ENCODE peak calls at places on chromosomes 11 and 22, in four cellular contexts. W is AG08395; V is OCI-M1; N is activated CD4-positive, CD25-positive, alpha-beta regulatory T cell treated with anti-CD3 and anti-CD28 coated beads, Interleukin-2, amount 50 U/mL, for 72 hours. Z is an unnamed sample.

GRCh38 chr11:11588890-11589289 is 32.9 kb downstream of the GALNT18 start:
- DNase-seq in V (no peak), W (no peak), N (no peak), Z (no peak)

GRCh38 chr11:1772270-1773130 is 8.8 kb upstream of the CTSD start:
- DNase-seq in V (peak), W (peak), N (peak), Z (peak)

GRCh38 chr11:99865951-99866350 is 821.1 kb upstream of the ARHGAP42 start:
- DNase-seq in V (no peak), W (no peak), N (no peak), Z (no peak)

GRCh38 chr22:28025866-28026575 is 107.0 kb upstream of the PITPNB start:
- DNase-seq in V (no peak), W (no peak), N (no peak), Z (no peak)

GRCh38 chr11:19244084-19244483 is 3.3 kb upstream of the E2F8 start:
- DNase-seq in V (peak), W (peak), N (no peak), Z (no peak)

GRCh38 chr11:7575841-7576451 is 62.1 kb downstream of the PPFIBP2 start:
- DNase-seq in W (peak), V (peak), N (peak), Z (no peak)

GRCh38 chr11:69312418-69313399 is 18.8 kb downstream of the MYEOV start:
- DNase-seq in V (no peak), N (peak), W (no peak), Z (peak)

GRCh38 chr22:24938741-24939341 is 7.7 kb downstream of the LHFPL7 start:
- DNase-seq in V (peak), W (peak), N (no peak), Z (no peak)

GRCh38 chr11:107741044-107741823 is 29.4 kb upstream of the SLN start:
- DNase-seq in N (no peak), V (peak), W (no peak), Z (no peak)

GRCh38 chr11:59429924-59430516 is 3.8 kb upstream of the OR5A2 start:
- DNase-seq in V (peak), N (no peak), W (peak), Z (no peak)

GRCh38 chr11:121129362-121130340 is 28.6 kb downstream of the TECTA start:
- DNase-seq in V (no peak), W (no peak), N (no peak), Z (no peak)

GRCh38 chr11:71112454-71112853 is 139.9 kb downstream of the SHANK2 start:
- DNase-seq in N (no peak), W (no peak), V (no peak), Z (no peak)

GRCh38 chr11:72812604-72812967 is 1.6 kb upstream of the ATG16L2 start:
- DNase-seq in N (no peak), W (no peak), V (no peak), Z (no peak)

GRCh38 chr11:30585067-30585891 is 874 bp downstream of the MPPED2 start:
- DNase-seq in W (peak), N (peak), V (no peak), Z (peak)

GRCh38 chr11:68470304-68470811 is 9.8 kb downstream of the PPP6R3 start:
- DNase-seq in N (no peak), W (no peak), V (peak), Z (no peak)

GRCh38 chr22:38700271-38700788 is 413 bp downstream of the JOSD1 start:
- DNase-seq in N (no peak), W (peak), V (no peak), Z (no peak)

GRCh38 chr11:120471131-120471530 is 40.4 kb upstream of the GRIK4 start:
- DNase-seq in N (no peak), V (no peak), W (peak), Z (no peak)

GRCh38 chr11:126197277-126197939 is 14.0 kb downstream of the RPUSD4 start:
- DNase-seq in N (no peak), W (peak), V (no peak), Z (no peak)

GRCh38 chr11:46386674-46387073 is 4.9 kb downstream of the CHRM4 start:
- DNase-seq in W (no peak), V (no peak), N (no peak), Z (no peak)

GRCh38 chr11:20276661-20277000 is 86.9 kb upstream of the HTATIP2 start:
- DNase-seq in N (no peak), W (no peak), V (no peak), Z (no peak)

GRCh38 chr11:64656797-64657196 is 65.8 kb downstream of the SLC22A12 start:
- DNase-seq in N (no peak), W (no peak), V (no peak), Z (no peak)

GRCh38 chr11:100338144-100338840 is 348.8 kb upstream of the ARHGAP42 start:
- DNase-seq in W (no peak), V (no peak), N (no peak), Z (no peak)

GRCh38 chr11:17570034-17570433 is 23.0 kb downstream of the OTOG start:
- DNase-seq in N (no peak), V (no peak), W (no peak), Z (no peak)

GRCh38 chr11:132158091-132158490 is 787.7 kb downstream of the NTM start:
- DNase-seq in W (peak), N (no peak), V (peak), Z (no peak)